ENCODE peak calls at places on chromosomes 4 and X, in nine cellular contexts. P, B, W, Q, I, L, Z, H and V are unnamed samples.

GRCh38 chr4:7021930-7022658 is 21.1 kb upstream of the TADA2B start:
- DNase-seq in P (peak), B (no peak), W (peak), Q (no peak), I (no peak), L (peak), Z (peak), H (no peak), V (peak)

GRCh38 chr4:156749791-156750403 is 221.7 kb downstream of the PDGFC start:
- DNase-seq in P (peak), B (no peak), W (no peak), Q (no peak), I (no peak), L (no peak), Z (no peak), H (no peak), V (no peak)

GRCh38 chr4:117971406-117971805 is 62.9 kb upstream of the NDST3 start:
- DNase-seq in P (no peak), B (no peak), W (no peak), Q (no peak), I (no peak), L (no peak), Z (no peak), H (no peak), V (no peak)

GRCh38 chr4:108372678-108373077 is 203.9 kb upstream of the LEF1 start:
- DNase-seq in P (no peak), B (no peak), W (no peak), Q (peak), I (no peak), L (no peak), Z (no peak), H (no peak), V (no peak)

GRCh38 chrX:115902995-115903394 is 267.5 kb upstream of the AGTR2 start:
- DNase-seq in P (no peak), B (no peak), W (no peak), Q (no peak), I (no peak), L (no peak), Z (no peak), H (no peak), V (no peak)

GRCh38 chr4:37243722-37244582 is 591 bp upstream of the NWD2 start:
- DNase-seq in P (no peak), B (no peak), W (no peak), Q (no peak), I (no peak), L (no peak), Z (no peak), H (no peak), V (no peak)

GRCh38 chr4:81685105-81685504 is 213.4 kb upstream of the RASGEF1B start:
- DNase-seq in P (peak), B (no peak), W (no peak), Q (no peak), I (no peak), L (no peak), Z (no peak), H (no peak), V (no peak)

GRCh38 chr4:101527186-101527585 is 179.9 kb upstream of the PPP3CA start:
- DNase-seq in P (no peak), B (no peak), W (no peak), Q (peak), I (no peak), L (no peak), Z (peak), H (no peak), V (peak)

GRCh38 chrX:26873736-26874135 is 589.4 kb downstream of the PPP4R3C start:
- DNase-seq in P (no peak), B (no peak), W (no peak), Q (no peak), I (no peak), L (no peak), Z (no peak), H (no peak), V (no peak)

GRCh38 chr4:84901173-84901572 is 65.3 kb downstream of the WDFY3 start:
- DNase-seq in P (no peak), B (no peak), W (no peak), Q (no peak), I (no peak), L (no peak), Z (no peak), H (no peak), V (no peak)
- TF ChIP-seq CTCF in P (no peak), B (no peak), W (no peak), Q (no peak), I (no peak), L (no peak), Z (no peak), H (no peak), V (no peak)

DNA sequence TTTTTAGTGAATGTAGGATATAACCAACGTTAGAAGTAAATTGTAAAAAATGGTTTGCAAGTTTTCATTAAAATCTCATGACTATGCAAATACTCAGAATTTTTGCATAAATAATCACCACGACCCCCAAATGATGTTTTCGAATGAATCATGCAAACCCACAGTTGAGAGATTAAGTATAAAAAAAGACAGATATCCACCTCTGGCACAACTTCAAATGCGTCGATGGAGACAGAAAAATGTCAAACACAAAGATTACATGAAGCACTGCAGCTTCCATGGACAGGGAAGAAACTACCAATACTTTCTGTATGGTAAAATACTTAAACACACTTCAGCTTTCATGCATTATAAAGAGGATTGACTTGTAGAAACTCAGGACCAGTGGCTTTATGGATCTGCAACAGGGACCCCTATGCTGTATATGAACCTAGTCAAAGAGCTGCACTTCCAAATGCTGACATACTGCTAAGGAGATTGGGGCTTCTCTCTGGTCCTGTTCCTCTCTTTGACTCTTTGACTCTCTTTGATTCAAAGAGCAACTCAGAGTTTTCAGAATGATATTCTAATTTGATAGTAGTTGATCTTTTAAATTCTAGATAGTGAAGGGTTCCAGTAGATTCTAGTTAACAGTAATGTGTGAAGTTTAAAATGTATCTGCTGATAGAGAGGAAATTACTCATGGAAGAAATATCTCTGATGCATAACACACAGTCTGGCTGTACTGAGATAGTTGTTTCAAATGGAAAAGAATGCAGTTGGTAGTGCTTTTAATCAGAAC is 238.9 kb downstream of the RASL11B start:
- DNase-seq in P (peak), B (no peak), W (peak), Q (no peak), I (no peak), L (peak), Z (peak), H (no peak), V (peak)
- H3K4me3 ChIP-seq in P (peak), B (no peak), W (no peak), Q (no peak), I (no peak), L (no peak), Z (no peak), H (no peak), V (no peak)

GRCh38 chrX:150777328-150777992 is 84.3 kb downstream of the MTMR1 start:
- DNase-seq in P (no peak), B (no peak), W (no peak), Q (no peak), I (no peak), L (no peak), Z (no peak), H (no peak), V (no peak)

GRCh38 chrX:150773634-150774033 is 80.4 kb downstream of the MTMR1 start:
- DNase-seq in P (no peak), B (no peak), W (no peak), Q (no peak), I (no peak), L (no peak), Z (no peak), H (no peak), V (no peak)

GRCh38 chrX:150773117-150773516 is 79.9 kb downstream of the MTMR1 start:
- DNase-seq in P (no peak), B (no peak), W (no peak), Q (no peak), I (no peak), L (no peak), Z (no peak), H (no peak), V (no peak)

GRCh38 chrX:150775569-150776350 is 82.6 kb downstream of the MTMR1 start:
- DNase-seq in P (no peak), B (no peak), W (no peak), Q (no peak), I (no peak), L (no peak), Z (no peak), H (no peak), V (no peak)

GRCh38 chrX:150774798-150775568 is 81.8 kb downstream of the MTMR1 start:
- DNase-seq in P (no peak), B (no peak), W (no peak), Q (no peak), I (no peak), L (no peak), Z (no peak), H (no peak), V (no peak)
- TF ChIP-seq CTCF in P (no peak), B (no peak), W (no peak), Q (no peak), I (no peak), L (no peak), Z (no peak), H (no peak), V (no peak)

GRCh38 chrX:150847088-150847487 is 51.4 kb downstream of the CD99L2 start:
- DNase-seq in P (no peak), B (no peak), W (no peak), Q (no peak), I (no peak), L (no peak), Z (no peak), H (no peak), V (no peak)

GRCh38 chrX:150849996-150850720 is 48.3 kb downstream of the CD99L2 start:
- DNase-seq in P (peak), B (no peak), W (no peak), Q (no peak), I (no peak), L (no peak), Z (peak), H (no peak), V (peak)

GRCh38 chrX:150846130-150846529 is 52.3 kb downstream of the CD99L2 start:
- DNase-seq in P (no peak), B (no peak), W (no peak), Q (no peak), I (no peak), L (no peak), Z (no peak), H (no peak), V (no peak)

GRCh38 chrX:150849486-150849885 is 49.0 kb downstream of the CD99L2 start:
- DNase-seq in P (no peak), B (no peak), W (peak), Q (no peak), I (no peak), L (no peak), Z (peak), H (no peak), V (no peak)

GRCh38 chrX:150848914-150849365 is 49.5 kb downstream of the CD99L2 start:
- DNase-seq in P (peak), B (peak), W (peak), Q (no peak), I (no peak), L (peak), Z (peak), H (no peak), V (peak)
- H3K4me3 ChIP-seq in P (no peak), B (no peak), W (no peak), Q (no peak), I (no peak), L (no peak), Z (no peak), H (no peak), V (no peak)

DNA sequence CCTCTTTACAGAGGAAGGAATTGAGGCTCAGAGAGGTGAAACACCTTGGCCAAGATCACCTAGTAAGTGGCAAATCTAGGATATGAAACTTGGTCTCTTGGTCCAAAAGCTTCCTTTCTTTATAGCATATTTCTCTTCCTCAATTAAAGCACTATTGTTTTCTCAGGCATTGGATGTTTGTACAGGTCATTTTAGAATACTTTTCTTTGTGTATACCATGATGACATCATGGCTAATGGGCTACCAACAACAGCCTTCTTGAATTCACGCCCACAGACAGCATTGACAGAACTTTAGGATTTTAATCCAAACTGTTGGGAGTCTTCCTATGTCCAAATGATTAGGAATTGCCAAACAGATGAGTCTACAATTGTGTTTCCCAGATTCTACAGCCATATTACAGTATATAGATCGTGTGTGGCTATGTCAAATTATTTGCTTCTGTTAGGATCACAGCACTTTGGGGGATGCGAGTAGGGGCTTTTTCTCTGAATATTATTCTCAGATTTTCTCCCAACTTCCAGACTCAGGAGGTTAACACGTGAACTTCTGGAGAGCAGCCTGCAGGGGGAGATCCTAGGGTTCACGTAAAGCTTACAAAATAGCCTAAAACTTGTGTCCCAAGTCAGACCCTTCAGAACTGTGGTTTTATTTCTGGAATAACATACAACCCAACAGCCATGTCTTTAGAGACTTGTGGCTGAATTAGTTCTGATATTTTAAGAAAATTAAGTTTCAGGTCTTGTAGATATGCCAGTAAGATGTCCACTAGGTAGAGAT is 191.8 kb downstream of the SHROOM3 start:
- DNase-seq in P (peak), B (no peak), W (peak), Q (no peak), I (no peak), L (no peak), Z (no peak), H (no peak), V (no peak)
- TF ChIP-seq CTCF in P (peak), B (no peak), W (peak), Q (no peak), I (no peak), L (peak), Z (peak), H (peak), V (peak)

DNA sequence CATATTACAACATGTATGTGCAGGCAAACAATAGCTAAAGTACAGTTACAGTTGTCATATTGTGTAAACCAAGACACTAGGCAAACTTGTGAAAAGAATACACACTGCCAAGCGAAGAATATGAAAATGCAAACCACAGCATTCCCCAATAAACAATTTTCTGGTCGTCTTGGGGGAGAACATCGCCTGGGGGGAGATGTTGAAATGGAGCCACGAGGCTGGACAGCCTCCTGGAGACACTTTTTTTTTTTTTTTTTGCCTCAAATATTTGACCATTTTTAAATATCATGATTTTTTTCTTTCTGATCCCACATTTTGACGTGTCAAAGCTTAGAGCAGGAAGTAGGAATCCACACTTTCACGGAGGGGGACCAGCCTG is 51.7 kb upstream of the PDLIM3 start:
- DNase-seq in P (no peak), B (no peak), W (no peak), Q (no peak), I (no peak), L (no peak), Z (no peak), H (no peak), V (no peak)
- H3K4me3 ChIP-seq in P (peak), B (no peak), W (no peak), Q (peak), I (no peak), L (no peak), Z (no peak), H (peak), V (no peak)

DNA sequence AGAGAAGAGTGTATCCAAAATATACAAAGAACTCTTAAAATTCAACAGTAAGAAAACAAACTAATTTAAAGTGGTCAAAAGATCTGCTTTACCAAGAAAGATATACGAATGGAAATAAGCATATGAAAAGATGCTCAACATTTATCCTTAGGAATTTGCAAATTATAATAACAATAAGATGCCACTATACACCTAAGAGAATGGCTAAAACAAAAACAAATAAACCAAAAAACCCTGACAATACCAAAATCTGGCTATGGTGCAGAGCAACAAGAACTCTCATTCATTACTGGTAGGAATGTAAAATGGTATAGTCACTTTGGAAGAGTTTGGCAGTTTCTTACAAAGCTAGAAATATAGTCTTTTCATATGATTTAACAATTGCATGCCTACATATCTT is 545.7 kb upstream of the AGA start:
- DNase-seq in P (no peak), B (no peak), W (no peak), Q (no peak), I (no peak), L (no peak), Z (no peak), H (no peak), V (no peak)
- TF ChIP-seq CTCF in P (no peak), B (no peak), W (no peak), Q (no peak), I (no peak), L (no peak), Z (no peak), H (no peak), V (no peak)

GRCh38 chrX:47649781-47650163 is 591 bp downstream of the ELK1 start:
- DNase-seq in P (no peak), B (no peak), W (no peak), Q (no peak), I (no peak), L (no peak), Z (no peak), H (no peak), V (no peak)

GRCh38 chrX:47646636-47647035 is 3.7 kb downstream of the ELK1 start:
- DNase-seq in P (no peak), B (no peak), W (no peak), Q (no peak), I (no peak), L (no peak), Z (no peak), H (no peak), V (no peak)

GRCh38 chrX:47650164-47651042 is at the start of gene ELK1:
- DNase-seq in P (peak), B (peak), W (peak), Q (peak), I (peak), L (peak), Z (peak), H (peak), V (peak)

GRCh38 chrX:47649302-47649701 is 1.1 kb downstream of the ELK1 start:
- DNase-seq in P (no peak), B (no peak), W (no peak), Q (no peak), I (no peak), L (no peak), Z (no peak), H (no peak), V (no peak)

DNA sequence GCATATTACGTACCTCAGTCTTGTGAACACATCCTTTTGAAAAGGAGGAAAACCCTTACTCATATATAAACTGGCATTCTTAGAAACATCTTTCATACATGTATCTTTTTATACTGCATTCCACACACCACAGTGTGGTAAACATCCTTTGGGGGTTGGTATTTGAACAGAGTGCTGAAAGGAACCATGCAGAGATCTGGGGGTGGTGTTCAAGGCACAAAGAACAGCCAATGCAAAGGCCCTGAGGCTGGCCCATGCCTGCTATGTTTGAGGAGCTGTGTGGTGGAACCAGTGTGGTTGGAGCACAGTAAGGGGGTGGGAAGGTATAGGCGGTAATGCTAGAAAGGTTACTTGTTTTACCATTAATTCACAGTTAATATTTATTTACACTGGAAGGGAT is 2.0 kb downstream of the ELK1 start:
- DNase-seq in P (peak), B (no peak), W (no peak), Q (no peak), I (no peak), L (no peak), Z (no peak), H (no peak), V (no peak)
- H3K4me3 ChIP-seq in P (peak), B (no peak), W (peak), Q (peak), I (no peak), L (no peak), Z (no peak), H (no peak), V (no peak)